ENCODE peak calls at places on chromosomes 3 and 15, in nine cellular contexts. One of them, this sample, is unnamed.

GRCh38 chr15:90561344-90562244 is 31.9 kb downstream of the CRTC3 start:
- DNase-seq in effector memory CD4-positive, alpha-beta T cell: no peak
- DNase-seq in mesenchymal stem cell: peak; percentile 37
- DNase-seq in CD8-positive, alpha-beta T cell: no peak
- DNase-seq in thoracic aorta: no peak
- DNase-seq in HCT116: no peak
- DNase-seq in endothelial cell of umbilical vein: no peak
- DNase-seq in lower lobe of right lung: no peak
- DNase-seq in cardiac muscle cell: no peak
- DNase-seq in this sample: peak; percentile 82

GRCh38 chr3:185781759-185782158 is 43.1 kb downstream of the IGF2BP2 start:
- DNase-seq in mesenchymal stem cell: peak; percentile 71
- DNase-seq in endothelial cell of umbilical vein: no peak
- DNase-seq in lower lobe of right lung: no peak
- DNase-seq in cardiac muscle cell: no peak
- DNase-seq in thoracic aorta: no peak
- DNase-seq in effector memory CD4-positive, alpha-beta T cell: no peak
- DNase-seq in CD8-positive, alpha-beta T cell: no peak
- DNase-seq in HCT116: no peak
- DNase-seq in this sample: no peak

GRCh38 chr3:194785315-194785714 is 99.6 kb downstream of the FAM43A start:
- DNase-seq in lower lobe of right lung: no peak
- DNase-seq in cardiac muscle cell: no peak
- DNase-seq in CD8-positive, alpha-beta T cell: no peak
- DNase-seq in endothelial cell of umbilical vein: peak; percentile 32
- DNase-seq in effector memory CD4-positive, alpha-beta T cell: no peak
- DNase-seq in thoracic aorta: no peak
- DNase-seq in mesenchymal stem cell: no peak
- DNase-seq in HCT116: no peak
- DNase-seq in this sample: no peak

GRCh38 chr3:123388811-123389210 is 60.1 kb downstream of the ADCY5 start:
- DNase-seq in mesenchymal stem cell: no peak
- DNase-seq in thoracic aorta: no peak
- DNase-seq in effector memory CD4-positive, alpha-beta T cell: no peak
- DNase-seq in lower lobe of right lung: no peak
- DNase-seq in endothelial cell of umbilical vein: no peak
- DNase-seq in HCT116: no peak
- DNase-seq in CD8-positive, alpha-beta T cell: no peak
- DNase-seq in cardiac muscle cell: no peak
- DNase-seq in this sample: no peak

GRCh38 chr3:143247007-143247563 is 127.5 kb downstream of the CHST2 start:
- DNase-seq in cardiac muscle cell: peak; percentile 12
- DNase-seq in CD8-positive, alpha-beta T cell: no peak
- DNase-seq in effector memory CD4-positive, alpha-beta T cell: no peak
- DNase-seq in mesenchymal stem cell: no peak
- DNase-seq in HCT116: no peak
- DNase-seq in endothelial cell of umbilical vein: no peak
- DNase-seq in lower lobe of right lung: no peak
- DNase-seq in thoracic aorta: no peak
- DNase-seq in this sample: no peak

GRCh38 chr3:177358968-177359600 is 161.8 kb upstream of the TBL1XR1 start:
- DNase-seq in CD8-positive, alpha-beta T cell: peak; percentile 21
- DNase-seq in mesenchymal stem cell: peak; percentile 55
- DNase-seq in cardiac muscle cell: peak; percentile 57
- DNase-seq in HCT116: peak; percentile 44
- DNase-seq in effector memory CD4-positive, alpha-beta T cell: no peak
- DNase-seq in endothelial cell of umbilical vein: peak; percentile 55
- DNase-seq in lower lobe of right lung: peak; percentile 60
- DNase-seq in thoracic aorta: no peak
- DNase-seq in this sample: no peak

GRCh38 chr3:40456279-40456939 is 730 bp upstream of the RPL14 start:
- DNase-seq in HCT116: no peak
- DNase-seq in thoracic aorta: no peak
- DNase-seq in CD8-positive, alpha-beta T cell: no peak
- DNase-seq in lower lobe of right lung: no peak
- DNase-seq in effector memory CD4-positive, alpha-beta T cell: no peak
- DNase-seq in cardiac muscle cell: no peak
- DNase-seq in mesenchymal stem cell: no peak
- DNase-seq in endothelial cell of umbilical vein: no peak
- DNase-seq in this sample: no peak

GRCh38 chr15:63792584-63792983 is 41.2 kb downstream of the HERC1 start:
- DNase-seq in mesenchymal stem cell: no peak
- DNase-seq in lower lobe of right lung: no peak
- DNase-seq in thoracic aorta: no peak
- DNase-seq in CD8-positive, alpha-beta T cell: no peak
- DNase-seq in cardiac muscle cell: no peak
- DNase-seq in HCT116: no peak
- DNase-seq in effector memory CD4-positive, alpha-beta T cell: no peak
- DNase-seq in endothelial cell of umbilical vein: no peak
- DNase-seq in this sample: no peak

GRCh38 chr15:77507151-77507847 is 86.6 kb downstream of the HMG20A start:
- DNase-seq in thoracic aorta: no peak
- DNase-seq in cardiac muscle cell: no peak
- DNase-seq in lower lobe of right lung: peak; percentile 79
- DNase-seq in endothelial cell of umbilical vein: peak; percentile 61
- DNase-seq in CD8-positive, alpha-beta T cell: no peak
- DNase-seq in effector memory CD4-positive, alpha-beta T cell: no peak
- DNase-seq in HCT116: no peak
- DNase-seq in mesenchymal stem cell: no peak
- DNase-seq in this sample: no peak

GRCh38 chr15:45118131-45118588 is 4.0 kb downstream of the DUOXA2 start:
- DNase-seq in endothelial cell of umbilical vein: peak; percentile 92
- DNase-seq in thoracic aorta: peak; percentile 50
- DNase-seq in HCT116: peak; percentile 75
- DNase-seq in mesenchymal stem cell: peak; percentile 90
- DNase-seq in cardiac muscle cell: peak; percentile 96
- DNase-seq in CD8-positive, alpha-beta T cell: peak; percentile 80
- DNase-seq in lower lobe of right lung: peak; percentile 86
- DNase-seq in effector memory CD4-positive, alpha-beta T cell: peak; percentile 64
- DNase-seq in this sample: peak; percentile 70

GRCh38 chr15:78370013-78370412 is 29.9 kb downstream of the CRABP1 start:
- DNase-seq in CD8-positive, alpha-beta T cell: no peak
- DNase-seq in endothelial cell of umbilical vein: no peak
- DNase-seq in effector memory CD4-positive, alpha-beta T cell: no peak
- DNase-seq in thoracic aorta: no peak
- DNase-seq in lower lobe of right lung: no peak
- DNase-seq in HCT116: no peak
- DNase-seq in mesenchymal stem cell: no peak
- DNase-seq in cardiac muscle cell: no peak
- DNase-seq in this sample: no peak

GRCh38 chr3:196634851-196635250 is 4.6 kb upstream of the NRROS start:
- DNase-seq in effector memory CD4-positive, alpha-beta T cell: no peak
- DNase-seq in CD8-positive, alpha-beta T cell: no peak
- DNase-seq in lower lobe of right lung: no peak
- DNase-seq in HCT116: no peak
- DNase-seq in mesenchymal stem cell: no peak
- DNase-seq in cardiac muscle cell: no peak
- DNase-seq in thoracic aorta: no peak
- DNase-seq in endothelial cell of umbilical vein: no peak
- DNase-seq in this sample: no peak

GRCh38 chr3:128036119-128036518 is 16.1 kb upstream of the SEC61A1 start:
- DNase-seq in lower lobe of right lung: no peak
- DNase-seq in mesenchymal stem cell: no peak
- DNase-seq in CD8-positive, alpha-beta T cell: no peak
- DNase-seq in cardiac muscle cell: peak; percentile 53
- DNase-seq in effector memory CD4-positive, alpha-beta T cell: no peak
- DNase-seq in HCT116: no peak
- DNase-seq in thoracic aorta: no peak
- DNase-seq in endothelial cell of umbilical vein: no peak
- DNase-seq in this sample: no peak

GRCh38 chr3:129961142-129961541 is 13.4 kb upstream of the TRH start:
- DNase-seq in effector memory CD4-positive, alpha-beta T cell: no peak
- DNase-seq in endothelial cell of umbilical vein: no peak
- DNase-seq in thoracic aorta: no peak
- DNase-seq in lower lobe of right lung: no peak
- DNase-seq in cardiac muscle cell: no peak
- DNase-seq in HCT116: no peak
- DNase-seq in mesenchymal stem cell: no peak
- DNase-seq in CD8-positive, alpha-beta T cell: no peak
- DNase-seq in this sample: no peak

GRCh38 chr3:119702530-119703527 is at the start of gene CFAP91:
- DNase-seq in thoracic aorta: peak; percentile 98
- DNase-seq in cardiac muscle cell: peak; percentile 95
- DNase-seq in endothelial cell of umbilical vein: peak; percentile 94
- DNase-seq in HCT116: peak; percentile 68
- DNase-seq in lower lobe of right lung: peak; percentile 98
- DNase-seq in effector memory CD4-positive, alpha-beta T cell: peak; percentile 85
- DNase-seq in mesenchymal stem cell: peak; percentile 95
- DNase-seq in CD8-positive, alpha-beta T cell: peak; percentile 69
- DNase-seq in this sample: peak; percentile 60

GRCh38 chr3:117735481-117736101 is 1026.0 kb downstream of the TUSC7 start:
- DNase-seq in HCT116: no peak
- DNase-seq in mesenchymal stem cell: peak; percentile 38
- DNase-seq in lower lobe of right lung: no peak
- DNase-seq in cardiac muscle cell: no peak
- DNase-seq in thoracic aorta: no peak
- DNase-seq in endothelial cell of umbilical vein: peak; percentile 2
- DNase-seq in effector memory CD4-positive, alpha-beta T cell: no peak
- DNase-seq in CD8-positive, alpha-beta T cell: no peak
- DNase-seq in this sample: no peak

GRCh38 chr3:195081242-195081963 is 189.6 kb downstream of the XXYLT1 start:
- DNase-seq in endothelial cell of umbilical vein: peak; percentile 18
- DNase-seq in cardiac muscle cell: peak; percentile 22
- DNase-seq in effector memory CD4-positive, alpha-beta T cell: no peak
- DNase-seq in mesenchymal stem cell: peak; percentile 77
- DNase-seq in lower lobe of right lung: peak; percentile 31
- DNase-seq in CD8-positive, alpha-beta T cell: no peak
- DNase-seq in thoracic aorta: no peak
- DNase-seq in HCT116: no peak
- DNase-seq in this sample: no peak

GRCh38 chr3:124811441-124811840 is 75.7 kb downstream of the ITGB5 start:
- DNase-seq in CD8-positive, alpha-beta T cell: no peak
- DNase-seq in effector memory CD4-positive, alpha-beta T cell: no peak
- DNase-seq in cardiac muscle cell: no peak
- DNase-seq in lower lobe of right lung: no peak
- DNase-seq in mesenchymal stem cell: peak; percentile 75
- DNase-seq in endothelial cell of umbilical vein: no peak
- DNase-seq in thoracic aorta: no peak
- DNase-seq in HCT116: no peak
- DNase-seq in this sample: no peak

GRCh38 chr15:70765504-70766281 is 2.3 kb upstream of the UACA start:
- DNase-seq in effector memory CD4-positive, alpha-beta T cell: no peak
- DNase-seq in mesenchymal stem cell: peak; percentile 66
- DNase-seq in HCT116: no peak
- DNase-seq in thoracic aorta: no peak
- DNase-seq in endothelial cell of umbilical vein: no peak
- DNase-seq in CD8-positive, alpha-beta T cell: no peak
- DNase-seq in lower lobe of right lung: no peak
- DNase-seq in cardiac muscle cell: no peak
- DNase-seq in this sample: no peak

GRCh38 chr15:77672110-77672509 is 39.4 kb upstream of the LINGO1 start:
- DNase-seq in thoracic aorta: no peak
- DNase-seq in cardiac muscle cell: no peak
- DNase-seq in endothelial cell of umbilical vein: no peak
- DNase-seq in lower lobe of right lung: no peak
- DNase-seq in HCT116: no peak
- DNase-seq in effector memory CD4-positive, alpha-beta T cell: no peak
- DNase-seq in mesenchymal stem cell: no peak
- DNase-seq in CD8-positive, alpha-beta T cell: no peak
- DNase-seq in this sample: no peak

GRCh38 chr15:64634020-64634419 is 141.4 kb downstream of the RBPMS2 start:
- DNase-seq in cardiac muscle cell: no peak
- DNase-seq in CD8-positive, alpha-beta T cell: peak; percentile 19
- DNase-seq in endothelial cell of umbilical vein: peak; percentile 24
- DNase-seq in lower lobe of right lung: no peak
- DNase-seq in HCT116: no peak
- DNase-seq in thoracic aorta: no peak
- DNase-seq in mesenchymal stem cell: peak; percentile 53
- DNase-seq in effector memory CD4-positive, alpha-beta T cell: peak; percentile 14
- DNase-seq in this sample: no peak

GRCh38 chr3:160929595-160929994 is 173.6 kb downstream of the PPM1L start:
- DNase-seq in mesenchymal stem cell: peak; percentile 38
- DNase-seq in CD8-positive, alpha-beta T cell: no peak
- DNase-seq in thoracic aorta: no peak
- DNase-seq in lower lobe of right lung: no peak
- DNase-seq in endothelial cell of umbilical vein: peak; percentile 19
- DNase-seq in effector memory CD4-positive, alpha-beta T cell: no peak
- DNase-seq in HCT116: no peak
- DNase-seq in cardiac muscle cell: peak; percentile 3
- DNase-seq in this sample: no peak

GRCh38 chr3:146160233-146160963 is 586 bp downstream of the PLOD2 start:
- DNase-seq in lower lobe of right lung: peak; percentile 48
- DNase-seq in thoracic aorta: peak; percentile 57
- DNase-seq in HCT116: peak; percentile 57
- DNase-seq in effector memory CD4-positive, alpha-beta T cell: no peak
- DNase-seq in mesenchymal stem cell: peak; percentile 84
- DNase-seq in cardiac muscle cell: peak; percentile 84
- DNase-seq in endothelial cell of umbilical vein: peak; percentile 96
- DNase-seq in CD8-positive, alpha-beta T cell: no peak
- DNase-seq in this sample: no peak

GRCh38 chr3:56799251-56799882 is 2.4 kb downstream of the ARHGEF3 start:
- DNase-seq in CD8-positive, alpha-beta T cell: no peak
- DNase-seq in lower lobe of right lung: no peak
- DNase-seq in thoracic aorta: no peak
- DNase-seq in mesenchymal stem cell: peak; percentile 73
- DNase-seq in HCT116: peak; percentile 49
- DNase-seq in endothelial cell of umbilical vein: peak; percentile 77
- DNase-seq in cardiac muscle cell: peak; percentile 59
- DNase-seq in effector memory CD4-positive, alpha-beta T cell: no peak
- DNase-seq in this sample: peak; percentile 73
- H3K4me1 ChIP-seq in CD8-positive, alpha-beta T cell: peaks cover 47% of the 10 kb centered on the region
- H3K4me1 ChIP-seq in lower lobe of right lung: peaks cover 61% of the 10 kb centered on the region
- H3K4me1 ChIP-seq in thoracic aorta: peaks cover 2% of the 10 kb centered on the region
- H3K4me1 ChIP-seq in mesenchymal stem cell: peaks cover 12% of the 10 kb centered on the region
- H3K4me1 ChIP-seq in HCT116: peaks cover 27% of the 10 kb centered on the region
- H3K4me1 ChIP-seq in endothelial cell of umbilical vein: peaks cover 32% of the 10 kb centered on the region
- H3K4me1 ChIP-seq in cardiac muscle cell: peaks cover 3% of the 10 kb centered on the region
- H3K4me1 ChIP-seq in effector memory CD4-positive, alpha-beta T cell: peaks cover 48% of the 10 kb centered on the region
- H3K4me1 ChIP-seq in this sample: peaks cover 48% of the 10 kb centered on the region

GRCh38 chr3:147415819-147416218 is 6.7 kb downstream of the ZIC1 start:
- DNase-seq in endothelial cell of umbilical vein: no peak
- DNase-seq in effector memory CD4-positive, alpha-beta T cell: no peak
- DNase-seq in CD8-positive, alpha-beta T cell: no peak
- DNase-seq in lower lobe of right lung: no peak
- DNase-seq in cardiac muscle cell: no peak
- DNase-seq in HCT116: no peak
- DNase-seq in thoracic aorta: no peak
- DNase-seq in mesenchymal stem cell: no peak
- DNase-seq in this sample: no peak
- H3K27me3 ChIP-seq in endothelial cell of umbilical vein: peaks cover 99% of the 10 kb centered on the region
- H3K27me3 ChIP-seq in effector memory CD4-positive, alpha-beta T cell: peaks cover 42% of the 10 kb centered on the region
- H3K27me3 ChIP-seq in CD8-positive, alpha-beta T cell: peaks cover 33% of the 10 kb centered on the region
- H3K27me3 ChIP-seq in lower lobe of right lung: peaks cover 98% of the 10 kb centered on the region
- H3K27me3 ChIP-seq in cardiac muscle cell: peaks cover 100% of the 10 kb centered on the region
- H3K27me3 ChIP-seq in HCT116: no peaks in the 10 kb centered on the region
- H3K27me3 ChIP-seq in thoracic aorta: peaks cover 36% of the 10 kb centered on the region
- H3K27me3 ChIP-seq in mesenchymal stem cell: no peaks in the 10 kb centered on the region
- H3K27me3 ChIP-seq in this sample: peaks cover 34% of the 10 kb centered on the region

GRCh38 chr15:40054746-40055575 is 16.0 kb upstream of the SRP14 start:
- DNase-seq in CD8-positive, alpha-beta T cell: no peak
- DNase-seq in thoracic aorta: no peak
- DNase-seq in cardiac muscle cell: no peak
- DNase-seq in lower lobe of right lung: no peak
- DNase-seq in effector memory CD4-positive, alpha-beta T cell: no peak
- DNase-seq in HCT116: no peak
- DNase-seq in endothelial cell of umbilical vein: no peak
- DNase-seq in mesenchymal stem cell: peak; percentile 77
- DNase-seq in this sample: peak; percentile 33
- H3K4me1 ChIP-seq in CD8-positive, alpha-beta T cell: peaks cover 40% of the 10 kb centered on the region
- H3K4me1 ChIP-seq in thoracic aorta: peaks cover 3% of the 10 kb centered on the region
- H3K4me1 ChIP-seq in cardiac muscle cell: peaks cover 9% of the 10 kb centered on the region
- H3K4me1 ChIP-seq in lower lobe of right lung: peaks cover 28% of the 10 kb centered on the region
- H3K4me1 ChIP-seq in effector memory CD4-positive, alpha-beta T cell: peaks cover 24% of the 10 kb centered on the region
- H3K4me1 ChIP-seq in HCT116: no peaks in the 10 kb centered on the region
- H3K4me1 ChIP-seq in endothelial cell of umbilical vein: no peaks in the 10 kb centered on the region
- H3K4me1 ChIP-seq in mesenchymal stem cell: peaks cover 53% of the 10 kb centered on the region
- H3K4me1 ChIP-seq in this sample: peaks cover 43% of the 10 kb centered on the region

GRCh38 chr15:52780172-52780980 is 9.8 kb downstream of the ONECUT1 start:
- DNase-seq in mesenchymal stem cell: peak; percentile 54
- DNase-seq in HCT116: peak; percentile 24
- DNase-seq in thoracic aorta: no peak
- DNase-seq in effector memory CD4-positive, alpha-beta T cell: peak; percentile 43
- DNase-seq in cardiac muscle cell: peak; percentile 68
- DNase-seq in lower lobe of right lung: peak; percentile 70
- DNase-seq in CD8-positive, alpha-beta T cell: peak; percentile 51
- DNase-seq in endothelial cell of umbilical vein: peak; percentile 57
- DNase-seq in this sample: peak; percentile 57
- H3K27me3 ChIP-seq in mesenchymal stem cell: peaks cover 44% of the 10 kb centered on the region
- H3K27me3 ChIP-seq in HCT116: peaks cover 34% of the 10 kb centered on the region
- H3K27me3 ChIP-seq in thoracic aorta: peaks cover 24% of the 10 kb centered on the region
- H3K27me3 ChIP-seq in effector memory CD4-positive, alpha-beta T cell: peaks cover 33% of the 10 kb centered on the region
- H3K27me3 ChIP-seq in cardiac muscle cell: peaks cover 79% of the 10 kb centered on the region
- H3K27me3 ChIP-seq in lower lobe of right lung: peaks cover 87% of the 10 kb centered on the region
- H3K27me3 ChIP-seq in CD8-positive, alpha-beta T cell: peaks cover 28% of the 10 kb centered on the region
- H3K27me3 ChIP-seq in endothelial cell of umbilical vein: peaks cover 77% of the 10 kb centered on the region
- H3K27me3 ChIP-seq in this sample: peaks cover 11% of the 10 kb centered on the region

This sample was measured in naive thymus-derived CD4-positive, alpha-beta T cell.